ENCODE peak calls at places on chromosome 21, in eight cellular contexts. One of them, this sample, is unnamed.

GRCh38 chr21:46295177-46295711 is 9.1 kb downstream of the YBEY start:
- DNase-seq in GM03348: peak; percentile 29
- DNase-seq in germinal center: no peak
- DNase-seq in T-helper 2 cell: no peak
- DNase-seq in substantia nigra: no peak
- DNase-seq in endodermal cell: peak; percentile 73
- DNase-seq in Jurkat, Clone E6-1: no peak
- DNase-seq in GM19239: no peak
- DNase-seq in this sample: no peak

GRCh38 chr21:38773108-38774061 is 32.3 kb upstream of the ETS2 start:
- DNase-seq in substantia nigra: no peak
- DNase-seq in GM03348: peak; percentile 85
- DNase-seq in germinal center: no peak
- DNase-seq in endodermal cell: no peak
- DNase-seq in T-helper 2 cell: no peak
- DNase-seq in GM19239: no peak
- DNase-seq in Jurkat, Clone E6-1: no peak
- DNase-seq in this sample: no peak

GRCh38 chr21:36703626-36704280 is 4.8 kb downstream of the SIM2 start:
- DNase-seq in endodermal cell: no peak
- DNase-seq in Jurkat, Clone E6-1: no peak
- DNase-seq in germinal center: no peak
- DNase-seq in substantia nigra: no peak
- DNase-seq in T-helper 2 cell: no peak
- DNase-seq in GM03348: no peak
- DNase-seq in GM19239: no peak
- DNase-seq in this sample: no peak

GRCh38 chr21:42563261-42564045 is 49.8 kb downstream of the SLC37A1 start:
- DNase-seq in Jurkat, Clone E6-1: no peak
- DNase-seq in endodermal cell: peak; percentile 21
- DNase-seq in GM03348: no peak
- DNase-seq in GM19239: no peak
- DNase-seq in substantia nigra: no peak
- DNase-seq in T-helper 2 cell: no peak
- DNase-seq in germinal center: no peak
- DNase-seq in this sample: no peak

GRCh38 chr21:24823247-24823646 is 784.0 kb downstream of the MRPL39 start:
- DNase-seq in germinal center: no peak
- DNase-seq in Jurkat, Clone E6-1: no peak
- DNase-seq in substantia nigra: no peak
- DNase-seq in GM19239: no peak
- DNase-seq in GM03348: no peak
- DNase-seq in endodermal cell: no peak
- DNase-seq in T-helper 2 cell: no peak
- DNase-seq in this sample: no peak

GRCh38 chr21:33481314-33481943 is 1.7 kb upstream of the TMEM50B start:
- DNase-seq in GM03348: no peak
- DNase-seq in germinal center: no peak
- DNase-seq in T-helper 2 cell: no peak
- DNase-seq in endodermal cell: no peak
- DNase-seq in Jurkat, Clone E6-1: no peak
- DNase-seq in substantia nigra: no peak
- DNase-seq in GM19239: no peak
- DNase-seq in this sample: no peak

GRCh38 chr21:33266784-33267135 is 593 bp downstream of the IL10RB start:
- DNase-seq in endodermal cell: no peak
- DNase-seq in GM19239: no peak
- DNase-seq in T-helper 2 cell: no peak
- DNase-seq in Jurkat, Clone E6-1: no peak
- DNase-seq in germinal center: no peak
- DNase-seq in GM03348: peak; percentile 48
- DNase-seq in substantia nigra: no peak
- DNase-seq in this sample: no peak

GRCh38 chr21:40841524-40842196 is 5.3 kb downstream of the DSCAM start:
- DNase-seq in germinal center: no peak
- DNase-seq in substantia nigra: peak; percentile 59
- DNase-seq in endodermal cell: peak; percentile 93
- DNase-seq in GM19239: no peak
- DNase-seq in GM03348: no peak
- DNase-seq in Jurkat, Clone E6-1: no peak
- DNase-seq in T-helper 2 cell: no peak
- DNase-seq in this sample: peak; percentile 77

GRCh38 chr21:40016667-40017066 is 149.4 kb downstream of the PCP4 start:
- DNase-seq in GM03348: no peak
- DNase-seq in endodermal cell: no peak
- DNase-seq in Jurkat, Clone E6-1: no peak
- DNase-seq in substantia nigra: no peak
- DNase-seq in GM19239: no peak
- DNase-seq in T-helper 2 cell: no peak
- DNase-seq in germinal center: no peak
- DNase-seq in this sample: no peak

GRCh38 chr21:36254106-36254941 is 65.7 kb upstream of the MORC3 start:
- DNase-seq in GM19239: no peak
- DNase-seq in endodermal cell: no peak
- DNase-seq in Jurkat, Clone E6-1: peak; percentile 91
- DNase-seq in germinal center: peak; percentile 25
- DNase-seq in GM03348: no peak
- DNase-seq in substantia nigra: no peak
- DNase-seq in T-helper 2 cell: no peak
- DNase-seq in this sample: no peak